ENCODE peak calls at places on chromosome 21, in six cellular contexts. E is fibroblast of mammary gland, H is GM12865, P is brain microvascular endothelial cell, L is adrenal gland, U is fibroblast of pulmonary artery. A is an unnamed sample.

GRCh38 chr21:43277481-43278351 is 108.9 kb downstream of the CRYAA start:
- DNase-seq in L (no peak), E (no peak), H (no peak), P (no peak), U (no peak), A (no peak)

GRCh38 chr21:39088831-39089380 is 94.3 kb downstream of the PSMG1 start:
- DNase-seq in H (no peak), E (peak; percentile 82), P (peak; percentile 58), U (peak; percentile 85), L (no peak), A (peak; percentile 62)

GRCh38 chr21:14551741-14552140 is 5.6 kb upstream of the SAMSN1 start:
- DNase-seq in E (no peak), U (no peak), P (no peak), H (no peak), L (no peak), A (no peak)

GRCh38 chr21:18840239-18840638 is 436.7 kb upstream of the TMPRSS15 start:
- DNase-seq in P (peak; percentile 50), H (peak; percentile 19), L (no peak), E (no peak), U (peak; percentile 6), A (peak; percentile 52)

GRCh38 chr21:20998886-20999285 is 677 bp downstream of the NCAM2 start:
- DNase-seq in L (no peak), P (no peak), U (no peak), E (no peak), H (no peak), A (no peak)

GRCh38 chr21:38979271-38980196 is 173.8 kb downstream of the ETS2 start:
- DNase-seq in H (no peak), P (no peak), L (no peak), U (no peak), E (peak; percentile 64), A (peak; percentile 47)

GRCh38 chr21:38910390-38911008 is 104.8 kb downstream of the ETS2 start:
- DNase-seq in P (no peak), H (no peak), U (no peak), L (peak; percentile 37), E (no peak), A (no peak)

GRCh38 chr21:39149008-39149407 is 34.2 kb downstream of the PSMG1 start:
- DNase-seq in P (no peak), U (no peak), E (no peak), H (no peak), L (no peak), A (no peak)

GRCh38 chr21:38645282-38645681 is 147.0 kb upstream of the ERG start:
- DNase-seq in L (no peak), P (peak; percentile 94), H (no peak), U (peak; percentile 36), E (peak; percentile 93), A (peak; percentile 87)

GRCh38 chr21:33069645-33069993 is 322 bp upstream of the OLIG1 start:
- DNase-seq in H (no peak), P (no peak), U (no peak), L (no peak), E (no peak), A (no peak)
- H3K4me3 ChIP-seq in H (no peak overlapping the region), P (no peak overlapping the region), U (no peak overlapping the region), L (no peak overlapping the region), E (no peak overlapping the region), A (no peak overlapping the region)

GRCh38 chr21:41957991-41958766 is 4.4 kb upstream of the C2CD2 start:
- DNase-seq in U (peak; percentile 93), E (peak; percentile 98), H (no peak), P (peak; percentile 81), L (peak; percentile 70), A (peak; percentile 96)
- TF ChIP-seq CTCF in U (peak; percentile 38), E (peak; percentile 42), H (no peak), P (peak; percentile 62), L (peak; percentile 36), A (peak; percentile 60)

DNA sequence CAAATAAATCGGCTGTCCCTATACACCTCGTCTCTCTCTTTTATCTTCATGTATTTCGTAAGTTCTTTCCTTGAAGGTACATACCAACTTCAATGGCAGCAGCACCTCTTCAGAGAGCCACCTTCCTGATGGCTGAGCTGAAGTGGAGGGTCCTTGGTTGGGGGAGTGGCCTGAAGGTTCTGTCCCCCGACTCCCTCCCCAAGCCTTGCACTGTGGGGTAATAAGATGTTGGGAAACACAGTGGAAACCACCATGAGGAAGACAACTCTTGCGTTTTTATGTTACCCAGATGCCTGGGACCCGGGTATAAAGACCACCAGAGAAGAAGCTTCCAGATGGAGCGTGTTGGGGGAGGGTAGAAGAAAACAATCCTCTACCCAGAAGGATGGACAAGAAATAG is 779 bp downstream of the KRTAP12-3 start:
- DNase-seq in H (no peak), U (no peak), L (no peak), E (no peak), P (no peak), A (no peak)
- H3K4me3 ChIP-seq in H (no peak overlapping the region), U (no peak overlapping the region), L (no peak overlapping the region), E (no peak overlapping the region), P (no peak overlapping the region), A (no peak overlapping the region)

GRCh38 chr21:44461438-44462089 is 6.3 kb downstream of the LRRC3 start:
- DNase-seq in U (no peak), H (no peak), P (no peak), L (no peak), E (no peak), A (no peak)
- TF ChIP-seq CTCF in U (no peak), H (no peak), P (peak; percentile 13), L (peak; percentile 12), E (no peak), A (no peak)

DNA sequence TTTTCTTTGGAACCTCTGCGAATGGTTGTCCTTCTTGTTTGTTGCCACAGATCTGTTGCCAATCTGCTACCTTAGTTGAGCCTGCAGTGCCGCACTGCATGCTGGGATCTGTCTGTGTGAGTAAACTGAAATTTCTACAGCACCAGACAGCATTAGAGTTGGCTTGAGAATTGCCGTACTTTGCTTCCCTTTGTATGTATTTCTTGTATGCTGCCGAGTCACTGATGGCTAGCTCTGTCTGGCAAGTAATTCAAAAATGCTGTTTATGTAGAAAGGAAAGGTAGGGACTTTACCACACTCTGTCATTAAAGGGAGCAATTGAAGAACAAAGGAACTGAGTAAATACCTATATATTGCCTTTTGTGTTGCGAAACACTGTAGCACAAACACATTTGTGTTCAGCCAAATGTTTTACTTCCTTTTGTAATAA is 857.4 kb downstream of the USP25 start:
- DNase-seq in E (peak; percentile 88), H (no peak), P (peak; percentile 77), U (peak; percentile 87), L (peak; percentile 89), A (peak; percentile 96)
- H3K4me3 ChIP-seq in E (peak overlapping the region; percentile 34), H (no peak overlapping the region), P (no peak overlapping the region), U (peak overlapping the region; percentile 40), L (no peak overlapping the region), A (peak overlapping the region; percentile 44)

GRCh38 chr21:45340515-45340914 is 52.8 kb upstream of the POFUT2 start:
- DNase-seq in P (no peak), H (no peak), E (no peak), U (no peak), L (no peak), A (no peak)
- TF ChIP-seq CTCF in P (no peak), H (no peak), E (no peak), U (no peak), L (no peak), A (no peak)

GRCh38 chr21:35136586-35137254 is 87.6 kb upstream of the RUNX1 start:
- DNase-seq in E (peak; percentile 23), L (no peak), P (peak; percentile 71), H (no peak), U (peak; percentile 45), A (peak; percentile 45)

GRCh38 chr21:35139382-35139715 is 90.2 kb upstream of the RUNX1 start:
- DNase-seq in L (no peak), E (no peak), P (no peak), H (no peak), U (no peak), A (no peak)

GRCh38 chr21:35142036-35142825 is 93.1 kb upstream of the RUNX1 start:
- DNase-seq in U (no peak), P (no peak), H (no peak), E (no peak), L (no peak), A (no peak)

GRCh38 chr21:35136106-35136505 is 87.0 kb upstream of the RUNX1 start:
- DNase-seq in U (no peak), P (no peak), E (no peak), H (no peak), L (no peak), A (no peak)

DNA sequence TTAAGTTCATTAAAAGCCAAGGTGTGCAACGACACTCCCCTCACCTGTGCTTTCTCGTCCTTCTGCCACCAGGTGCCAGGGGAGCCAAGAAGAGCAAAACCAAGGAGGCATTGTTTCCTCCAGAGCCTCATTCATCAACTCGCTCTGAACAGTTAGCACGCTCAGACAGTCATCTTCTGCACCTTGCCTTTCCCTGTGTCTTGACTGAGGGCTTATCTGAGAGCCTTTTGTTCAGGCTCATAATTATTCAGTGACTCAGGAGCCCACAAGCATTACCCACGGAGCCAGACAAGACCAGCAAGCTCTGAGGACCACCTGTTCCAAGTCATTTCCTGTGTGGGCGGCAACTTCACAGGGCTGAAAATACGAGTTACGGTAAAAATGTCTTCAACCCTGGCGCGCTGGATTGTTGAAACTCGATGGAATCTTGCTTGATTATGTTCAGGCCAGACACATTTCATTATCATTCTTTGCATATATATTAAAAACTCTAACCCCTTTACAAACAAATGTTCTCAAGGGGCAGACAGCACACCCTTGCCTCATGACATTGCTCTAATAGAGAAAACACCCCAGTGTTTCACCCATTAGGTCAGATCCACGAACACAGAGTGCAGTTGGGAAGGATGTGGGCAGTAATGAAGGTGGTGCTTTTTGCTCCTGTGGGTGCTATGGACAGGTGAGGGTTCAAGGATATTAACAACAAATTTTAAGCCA is 89.7 kb upstream of the RUNX1 start:
- DNase-seq in U (peak; percentile 85), L (no peak), E (peak; percentile 45), P (peak; percentile 94), H (peak; percentile 5), A (peak; percentile 84)
- H3K4me3 ChIP-seq in U (no peak overlapping the region), L (no peak overlapping the region), E (no peak overlapping the region), P (no peak overlapping the region), H (no peak overlapping the region), A (no peak overlapping the region)

A was measured in choroid plexus epithelial cell.